ENCODE peak calls at places on chromosomes 16 and 17, in seven cellular contexts. C, X, W, A, H, N and P are unnamed samples.

GRCh38 chr17:1107083-1107776 is 72.6 kb downstream of the ABR start:
- DNase-seq in W (no peak), H (no peak), N (no peak), C (no peak), X (no peak), A (no peak), P (no peak)

GRCh38 chr17:28384281-28385036 is 13.0 kb downstream of the SARM1 start:
- DNase-seq in C (peak), W (peak), H (peak), A (no peak), N (peak), X (no peak), P (no peak)

GRCh38 chr17:20095366-20096080 is 86.4 kb downstream of the SPECC1 start:
- DNase-seq in W (no peak), N (peak), H (peak), A (no peak), X (peak), C (peak), P (peak)

GRCh38 chr17:3845361-3845753 is 689 bp downstream of the NCBP3 start:
- DNase-seq in A (no peak), W (no peak), N (no peak), H (no peak), C (peak), X (no peak), P (peak)

GRCh38 chr17:17400070-17400469 is 76.7 kb upstream of the MED9 start:
- DNase-seq in H (no peak), X (no peak), W (no peak), C (no peak), A (no peak), N (no peak), P (no peak)

GRCh38 chr16:65235339-65236177 is 113.7 kb upstream of the CDH11 start:
- DNase-seq in C (no peak), A (no peak), W (no peak), N (no peak), X (no peak), H (no peak), P (no peak)

GRCh38 chr17:81509687-81510523 is 2.7 kb downstream of the ACTG1 start:
- DNase-seq in H (no peak), A (no peak), W (no peak), X (no peak), N (no peak), C (no peak), P (peak)

GRCh38 chr17:8994319-8994718 is 27.0 kb upstream of the NTN1 start:
- DNase-seq in A (peak), X (peak), W (no peak), H (peak), C (peak), N (peak), P (peak)